ENCODE peak calls at places on chromosomes 7 and 10, in five cellular contexts. Y is T-helper 17 cell, E is BJ, L is NCI-H446, X is ureter. W is an unnamed sample.
A peak's percentile ranks its signal among the peaks of the same experiment; 100 is the strongest.

GRCh38 chr7:152969335-152969734 is 209.8 kb downstream of the ACTR3B start:
- DNase-seq in Y (no peak), L (no peak), X (no peak), E (no peak), W (no peak)

GRCh38 chr7:130222-130572 is 62.2 kb upstream of the FAM20C start:
- DNase-seq in Y (no peak), L (no peak), X (no peak), E (no peak), W (no peak)

GRCh38 chr7:3880221-3880935 is 579.3 kb downstream of the SDK1 start:
- DNase-seq in E (no peak), L (no peak), X (no peak), Y (no peak), W (no peak)

GRCh38 chr7:142463401-142463850 is 205.6 kb upstream of the PRSS58 start:
- DNase-seq in L (no peak), Y (no peak), X (no peak), E (no peak), W (no peak)

GRCh38 chr10:26441491-26442214 is 3.5 kb downstream of the APBB1IP start:
- DNase-seq in L (no peak), X (no peak), E (peak; percentile 50), Y (no peak), W (no peak)

GRCh38 chr10:125076891-125077643 is 83.3 kb downstream of the CTBP2 start:
- DNase-seq in E (no peak), L (no peak), Y (no peak), X (no peak), W (no peak)

GRCh38 chr7:135790371-135790977 is 41.9 kb upstream of the FAM180A start:
- DNase-seq in E (no peak), Y (no peak), X (no peak), L (no peak), W (no peak)

GRCh38 chr7:922334-923107 is 32.0 kb downstream of the ADAP1 start:
- DNase-seq in X (peak; percentile 43), L (no peak), E (no peak), Y (no peak), W (no peak)

GRCh38 chr7:157547611-157548010 is 210.8 kb downstream of the DNAJB6 start:
- DNase-seq in Y (no peak), L (no peak), X (no peak), E (no peak), W (no peak)

GRCh38 chr7:18345641-18346234 is 149.8 kb upstream of the HDAC9 start:
- DNase-seq in E (no peak), X (no peak), L (peak; percentile 69), Y (peak; percentile 15), W (peak; percentile 87)

GRCh38 chr7:85095357-85095756 is 91.5 kb downstream of the SEMA3D start:
- DNase-seq in Y (no peak), E (no peak), X (no peak), L (peak; percentile 3), W (no peak)

GRCh38 chr10:59678884-59679301 is 30.8 kb downstream of the SLC16A9 start:
- DNase-seq in E (no peak), L (no peak), X (no peak), Y (no peak), W (no peak)

GRCh38 chr7:88344956-88345832 is 38.5 kb upstream of the STEAP4 start:
- DNase-seq in E (no peak), L (peak; percentile 18), X (no peak), Y (no peak), W (no peak)

GRCh38 chr7:70183278-70183677 is 585.0 kb downstream of the AUTS2 start:
- DNase-seq in E (no peak), X (no peak), L (peak; percentile 49), Y (no peak), W (no peak)

GRCh38 chr10:85565381-85565780 is 801.2 kb downstream of the GRID1 start:
- DNase-seq in Y (no peak), L (no peak), E (no peak), X (no peak), W (no peak)

GRCh38 chr10:125222515-125222914 is 62.2 kb upstream of the CTBP2 start:
- DNase-seq in L (no peak), E (no peak), Y (no peak), X (no peak), W (no peak)

GRCh38 chr7:37549542-37549941 is 100.9 kb upstream of the ELMO1 start:
- DNase-seq in Y (no peak), L (no peak), E (no peak), X (no peak), W (no peak)

GRCh38 chr10:72086466-72087391 is 1.6 kb downstream of the SPOCK2 start:
- DNase-seq in Y (peak; percentile 52), E (no peak), X (peak; percentile 53), L (no peak), W (peak; percentile 18)

GRCh38 chr7:137354361-137354760 is 10.8 kb upstream of the PTN start:
- DNase-seq in Y (no peak), L (peak; percentile 89), X (no peak), E (no peak), W (no peak)

GRCh38 chr7:91570600-91570999 is 306.4 kb downstream of the FZD1 start:
- DNase-seq in E (no peak), L (peak; percentile 47), X (no peak), Y (no peak), W (no peak)

GRCh38 chr10:18140149-18140956 is at the start of gene CACNB2:
- DNase-seq in X (peak; percentile 77), E (no peak), Y (no peak), L (no peak), W (no peak)

GRCh38 chr7:5699467-5699866 is 82.0 kb downstream of the RNF216 start:
- DNase-seq in L (no peak), E (no peak), X (no peak), Y (no peak), W (no peak)

GRCh38 chr10:125005312-125006187 is 63.6 kb downstream of the ZRANB1 start:
- DNase-seq in L (no peak), X (no peak), Y (no peak), E (no peak), W (no peak)

GRCh38 chr7:142385528-142386340 is 127.9 kb upstream of the PRSS58 start:
- DNase-seq in X (no peak), L (peak; percentile 61), E (no peak), Y (peak; percentile 9), W (peak; percentile 77)

GRCh38 chr10:34075269-34075926 is 739.7 kb downstream of the PARD3 start:
- DNase-seq in E (no peak), Y (no peak), X (no peak), L (no peak), W (no peak)

GRCh38 chr10:85537561-85537960 is 829.0 kb downstream of the GRID1 start:
- DNase-seq in L (no peak), E (no peak), Y (no peak), X (no peak), W (no peak)

GRCh38 chr7:106570146-106570545 is 90.8 kb downstream of the CCDC71L start:
- DNase-seq in Y (no peak), L (no peak), X (no peak), E (no peak), W (no peak)

GRCh38 chr7:90595801-90596683 is at the start of gene CDK14:
- DNase-seq in E (no peak), Y (peak; percentile 11), L (peak; percentile 63), X (peak; percentile 73), W (peak; percentile 94)

GRCh38 chr7:132518102-132518838 is 58.0 kb downstream of the PLXNA4 start:
- DNase-seq in L (no peak), X (no peak), E (no peak), Y (no peak), W (peak; percentile 59)

GRCh38 chr7:98514211-98515150 is 102.6 kb upstream of the NPTX2 start:
- DNase-seq in X (no peak), Y (no peak), L (no peak), E (no peak), W (no peak)

GRCh38 chr7:95209276-95209675 is 115.1 kb downstream of the PON1 start:
- DNase-seq in E (no peak), Y (no peak), L (no peak), X (no peak), W (no peak)

GRCh38 chr7:103037476-103037822 is 37.1 kb downstream of the FBXL13 start:
- DNase-seq in Y (no peak), E (no peak), X (no peak), L (no peak), W (no peak)

GRCh38 chr10:72274213-72274729 is 547 bp downstream of the DDIT4 start:
- DNase-seq in X (peak; percentile 72), E (no peak), L (no peak), Y (no peak), W (no peak)

GRCh38 chr7:105963038-105963667 is at the start of gene CDHR3:
- DNase-seq in X (no peak), L (no peak), Y (no peak), E (no peak), W (no peak)

GRCh38 chr7:133633055-133633454 is 380.2 kb downstream of the EXOC4 start:
- DNase-seq in Y (no peak), L (no peak), X (no peak), E (no peak), W (no peak)

GRCh38 chr10:110364531-110364937 is 59.8 kb upstream of the SMNDC1 start:
- DNase-seq in L (peak; percentile 37), E (no peak), X (no peak), Y (no peak), W (no peak)

GRCh38 chr10:110758898-110759297 is 112.8 kb upstream of the PDCD4 start:
- DNase-seq in X (no peak), Y (no peak), E (no peak), L (no peak), W (no peak)

GRCh38 chr7:36605261-36605660 is 119.0 kb downstream of the AOAH start:
- DNase-seq in X (no peak), L (no peak), E (no peak), Y (no peak), W (no peak)